ENCODE peak calls at places on chromosomes 6 and 20, in four cellular contexts. U, F, D and S are unnamed samples.

GRCh38 chr6:52333840-52334200 is 28.1 kb upstream of the PAQR8 start:
- DNase-seq in U (no peak), F (no peak), D (no peak), S (no peak)

GRCh38 chr6:119355157-119355556 is 5.6 kb upstream of the MAN1A1 start:
- DNase-seq in D (no peak), U (no peak), F (peak; percentile 40), S (no peak)

GRCh38 chr6:54193560-54193959 is 82.3 kb downstream of the MLIP start:
- DNase-seq in U (no peak), F (no peak), D (no peak), S (no peak)

GRCh38 chr6:90940812-90941481 is 354.1 kb upstream of the MAP3K7 start:
- DNase-seq in U (peak; percentile 75), F (peak; percentile 71), D (peak; percentile 5), S (no peak)

GRCh38 chr6:45118684-45119230 is 209.4 kb upstream of the RUNX2 start:
- DNase-seq in F (peak; percentile 79), U (no peak), D (no peak), S (no peak)

GRCh38 chr6:43054206-43054943 is 724 bp upstream of the CUL7 start:
- DNase-seq in D (no peak), F (no peak), U (peak; percentile 12), S (no peak)

GRCh38 chr20:3924304-3925112 is 35.3 kb downstream of the PANK2 start:
- DNase-seq in D (no peak), F (no peak), U (no peak), S (no peak)

GRCh38 chr6:25054469-25054868 is 118.7 kb upstream of the RIPOR2 start:
- DNase-seq in U (peak; percentile 82), D (no peak), F (peak; percentile 88), S (no peak)

GRCh38 chr20:47984437-47984836 is 199.2 kb upstream of the SULF2 start:
- DNase-seq in U (no peak), D (no peak), F (no peak), S (no peak)

GRCh38 chr20:58544891-58545290 is 29.7 kb upstream of the APCDD1L start:
- DNase-seq in U (no peak), D (no peak), F (no peak), S (no peak)

GRCh38 chr6:64504509-64504908 is 868.9 kb downstream of the PHF3 start:
- DNase-seq in D (no peak), U (no peak), F (peak; percentile 81), S (no peak)

GRCh38 chr6:64507661-64508060 is 872.1 kb downstream of the PHF3 start:
- DNase-seq in F (no peak), U (no peak), D (no peak), S (no peak)

DNA sequence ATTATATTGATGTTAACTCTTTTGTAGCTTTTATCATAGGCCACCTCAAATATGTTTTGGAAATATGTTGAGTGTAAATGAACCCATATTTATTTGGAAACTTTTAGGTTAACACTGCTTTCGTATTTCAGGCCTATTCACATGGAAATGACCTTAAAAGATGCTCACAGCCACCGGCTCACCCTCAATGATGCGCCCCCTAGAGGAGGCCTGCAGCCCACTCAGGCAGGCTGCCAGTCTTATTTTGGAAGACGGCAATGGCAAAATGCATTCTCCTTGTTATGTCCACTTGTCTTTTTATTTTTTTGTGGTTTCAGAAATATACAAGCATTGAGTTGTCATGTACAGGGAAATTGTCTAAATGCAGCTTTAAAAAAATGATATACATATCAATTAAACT is 869.7 kb downstream of the PHF3 start:
- DNase-seq in D (no peak), U (no peak), F (no peak), S (peak; percentile 24)
- TF ChIP-seq CTCF in D (no peak), U (peak; percentile 54), F (peak; percentile 48), S (peak; percentile 64)

GRCh38 chr6:109788687-109789086 is 97.6 kb downstream of the FIG4 start:
- DNase-seq in F (no peak), U (no peak), D (no peak), S (no peak)

GRCh38 chr6:109790131-109790530 is 99.0 kb downstream of the FIG4 start:
- DNase-seq in F (peak; percentile 41), D (peak; percentile 71), U (peak; percentile 61), S (no peak)

GRCh38 chr6:109793793-109794192 is 102.7 kb downstream of the FIG4 start:
- DNase-seq in U (peak; percentile 93), F (peak; percentile 93), D (peak; percentile 65), S (no peak)

GRCh38 chr6:109793015-109793414 is 101.9 kb downstream of the FIG4 start:
- DNase-seq in F (no peak), D (no peak), U (no peak), S (no peak)

DNA sequence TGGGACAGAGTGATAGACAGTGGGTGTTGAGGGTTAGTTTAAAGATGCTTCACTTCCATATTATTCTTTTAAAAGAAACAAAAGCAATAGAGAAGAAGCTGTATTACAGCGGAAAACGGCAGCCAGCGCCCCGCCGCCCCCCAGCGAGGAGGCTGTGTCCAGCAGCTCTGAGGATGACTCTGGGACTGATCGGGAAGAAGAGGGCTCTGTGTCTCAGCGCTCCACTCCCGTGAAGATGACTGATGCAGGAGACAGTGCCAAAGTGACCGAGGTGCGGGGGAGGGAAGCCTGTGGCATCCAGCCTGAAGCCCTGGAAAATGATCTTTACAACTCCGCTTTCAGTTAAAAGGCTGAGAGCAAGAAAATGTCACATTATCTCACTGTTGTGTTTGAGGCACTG is 100.2 kb downstream of the FIG4 start:
- DNase-seq in U (no peak), D (no peak), F (no peak), S (no peak)
- TF ChIP-seq CTCF in U (no peak), D (no peak), F (no peak), S (no peak)

GRCh38 chr20:63500151-63500901 is 1.4 kb upstream of the EEF1A2 start:
- DNase-seq in D (no peak), F (no peak), U (no peak), S (no peak)

GRCh38 chr20:63497946-63498935 is 642 bp downstream of the EEF1A2 start:
- DNase-seq in F (peak; percentile 29), U (no peak), D (no peak), S (no peak)

GRCh38 chr20:63497138-63497945 is 1.5 kb downstream of the EEF1A2 start:
- DNase-seq in U (no peak), F (no peak), D (no peak), S (no peak)

GRCh38 chr20:63499333-63499969 is 568 bp upstream of the EEF1A2 start:
- DNase-seq in D (no peak), U (no peak), F (no peak), S (no peak)

GRCh38 chr20:63498950-63499332 is at the start of gene EEF1A2:
- DNase-seq in F (no peak), U (no peak), D (no peak), S (no peak)
- TF ChIP-seq CTCF in F (no peak), U (peak; percentile 6), D (no peak), S (no peak)

GRCh38 chr20:50646483-50646996 is 44.8 kb downstream of the RIPOR3 start:
- DNase-seq in U (peak; percentile 31), F (peak; percentile 94), D (peak; percentile 74), S (no peak)
- TF ChIP-seq CTCF in U (peak; percentile 35), F (peak; percentile 49), D (peak; percentile 9), S (peak; percentile 54)